ENCODE peak calls at places on chromosome 22, in seven cellular contexts. One of them, this sample, is unnamed.

GRCh38 chr22:50074551-50075042 is 10.6 kb downstream of the MLC1 start:
- DNase-seq in stimulated activated CD4-positive, alpha-beta T cell treated with anti-CD3 and anti-CD28 coated beads, Interleukin-12 subunit alpha, Interleukin-12 subunit beta, amount 100 ng/mL, for 48 hours: no peak
- DNase-seq in stimulated activated CD8-positive, alpha-beta memory T cell treated with anti-CD3 and anti-CD28 coated beads, Interleukin-4, amount 100 ng/mL, for 24 hours: no peak
- DNase-seq in left ventricle myocardium inferior: no peak
- DNase-seq in RPMI7951: no peak
- DNase-seq in CD8-positive, alpha-beta T cell: no peak
- DNase-seq in pancreas: peak
- DNase-seq in this sample: no peak

GRCh38 chr22:50469377-50470305 is 5.2 kb downstream of the SBF1 start:
- DNase-seq in stimulated activated CD4-positive, alpha-beta T cell treated with anti-CD3 and anti-CD28 coated beads, Interleukin-12 subunit alpha, Interleukin-12 subunit beta, amount 100 ng/mL, for 48 hours: peak
- DNase-seq in left ventricle myocardium inferior: peak
- DNase-seq in stimulated activated CD8-positive, alpha-beta memory T cell treated with anti-CD3 and anti-CD28 coated beads, Interleukin-4, amount 100 ng/mL, for 24 hours: peak
- DNase-seq in RPMI7951: peak
- DNase-seq in pancreas: peak
- DNase-seq in CD8-positive, alpha-beta T cell: peak
- DNase-seq in this sample: no peak

GRCh38 chr22:40178417-40179409 is 988 bp downstream of the TNRC6B start:
- DNase-seq in stimulated activated CD8-positive, alpha-beta memory T cell treated with anti-CD3 and anti-CD28 coated beads, Interleukin-4, amount 100 ng/mL, for 24 hours: no peak
- DNase-seq in RPMI7951: peak
- DNase-seq in stimulated activated CD4-positive, alpha-beta T cell treated with anti-CD3 and anti-CD28 coated beads, Interleukin-12 subunit alpha, Interleukin-12 subunit beta, amount 100 ng/mL, for 48 hours: peak
- DNase-seq in CD8-positive, alpha-beta T cell: no peak
- DNase-seq in pancreas: no peak
- DNase-seq in left ventricle myocardium inferior: peak
- DNase-seq in this sample: peak

GRCh38 chr22:35611200-35611890 is 5.8 kb downstream of the MB start:
- DNase-seq in left ventricle myocardium inferior: no peak
- DNase-seq in RPMI7951: no peak
- DNase-seq in pancreas: no peak
- DNase-seq in stimulated activated CD8-positive, alpha-beta memory T cell treated with anti-CD3 and anti-CD28 coated beads, Interleukin-4, amount 100 ng/mL, for 24 hours: no peak
- DNase-seq in stimulated activated CD4-positive, alpha-beta T cell treated with anti-CD3 and anti-CD28 coated beads, Interleukin-12 subunit alpha, Interleukin-12 subunit beta, amount 100 ng/mL, for 48 hours: no peak
- DNase-seq in CD8-positive, alpha-beta T cell: no peak
- DNase-seq in this sample: no peak

GRCh38 chr22:30224161-30224857 is 22.2 kb downstream of the LIF start:
- DNase-seq in stimulated activated CD4-positive, alpha-beta T cell treated with anti-CD3 and anti-CD28 coated beads, Interleukin-12 subunit alpha, Interleukin-12 subunit beta, amount 100 ng/mL, for 48 hours: no peak
- DNase-seq in CD8-positive, alpha-beta T cell: no peak
- DNase-seq in stimulated activated CD8-positive, alpha-beta memory T cell treated with anti-CD3 and anti-CD28 coated beads, Interleukin-4, amount 100 ng/mL, for 24 hours: no peak
- DNase-seq in pancreas: no peak
- DNase-seq in left ventricle myocardium inferior: no peak
- DNase-seq in RPMI7951: peak
- DNase-seq in this sample: no peak

GRCh38 chr22:24894998-24895397 is 51.5 kb downstream of the LHFPL7 start:
- DNase-seq in left ventricle myocardium inferior: peak
- DNase-seq in RPMI7951: peak
- DNase-seq in stimulated activated CD4-positive, alpha-beta T cell treated with anti-CD3 and anti-CD28 coated beads, Interleukin-12 subunit alpha, Interleukin-12 subunit beta, amount 100 ng/mL, for 48 hours: no peak
- DNase-seq in pancreas: peak
- DNase-seq in stimulated activated CD8-positive, alpha-beta memory T cell treated with anti-CD3 and anti-CD28 coated beads, Interleukin-4, amount 100 ng/mL, for 24 hours: no peak
- DNase-seq in CD8-positive, alpha-beta T cell: no peak
- DNase-seq in this sample: peak

GRCh38 chr22:35212996-35213395 is 44.3 kb upstream of the HMGXB4 start:
- DNase-seq in pancreas: no peak
- DNase-seq in RPMI7951: no peak
- DNase-seq in stimulated activated CD8-positive, alpha-beta memory T cell treated with anti-CD3 and anti-CD28 coated beads, Interleukin-4, amount 100 ng/mL, for 24 hours: no peak
- DNase-seq in left ventricle myocardium inferior: no peak
- DNase-seq in CD8-positive, alpha-beta T cell: no peak
- DNase-seq in stimulated activated CD4-positive, alpha-beta T cell treated with anti-CD3 and anti-CD28 coated beads, Interleukin-12 subunit alpha, Interleukin-12 subunit beta, amount 100 ng/mL, for 48 hours: no peak
- DNase-seq in this sample: no peak

GRCh38 chr22:45008853-45009751 is 703 bp downstream of the PHF21B start:
- DNase-seq in left ventricle myocardium inferior: no peak
- DNase-seq in CD8-positive, alpha-beta T cell: no peak
- DNase-seq in stimulated activated CD4-positive, alpha-beta T cell treated with anti-CD3 and anti-CD28 coated beads, Interleukin-12 subunit alpha, Interleukin-12 subunit beta, amount 100 ng/mL, for 48 hours: no peak
- DNase-seq in RPMI7951: no peak
- DNase-seq in stimulated activated CD8-positive, alpha-beta memory T cell treated with anti-CD3 and anti-CD28 coated beads, Interleukin-4, amount 100 ng/mL, for 24 hours: no peak
- DNase-seq in pancreas: no peak
- DNase-seq in this sample: no peak

GRCh38 chr22:46056169-46057041 is 79.4 kb upstream of the WNT7B start:
- DNase-seq in left ventricle myocardium inferior: peak
- DNase-seq in stimulated activated CD8-positive, alpha-beta memory T cell treated with anti-CD3 and anti-CD28 coated beads, Interleukin-4, amount 100 ng/mL, for 24 hours: no peak
- DNase-seq in pancreas: peak
- DNase-seq in stimulated activated CD4-positive, alpha-beta T cell treated with anti-CD3 and anti-CD28 coated beads, Interleukin-12 subunit alpha, Interleukin-12 subunit beta, amount 100 ng/mL, for 48 hours: no peak
- DNase-seq in RPMI7951: no peak
- DNase-seq in CD8-positive, alpha-beta T cell: no peak
- DNase-seq in this sample: no peak

GRCh38 chr22:31177420-31178162 is 17.6 kb downstream of the RNF185 start:
- DNase-seq in RPMI7951: no peak
- DNase-seq in stimulated activated CD8-positive, alpha-beta memory T cell treated with anti-CD3 and anti-CD28 coated beads, Interleukin-4, amount 100 ng/mL, for 24 hours: no peak
- DNase-seq in left ventricle myocardium inferior: no peak
- DNase-seq in pancreas: no peak
- DNase-seq in stimulated activated CD4-positive, alpha-beta T cell treated with anti-CD3 and anti-CD28 coated beads, Interleukin-12 subunit alpha, Interleukin-12 subunit beta, amount 100 ng/mL, for 48 hours: no peak
- DNase-seq in CD8-positive, alpha-beta T cell: no peak
- DNase-seq in this sample: peak

This sample was measured in fibroblast of gingiva.